ENCODE peak calls at places on chromosomes 13 and 19, in seven cellular contexts. One of them, this sample, is unnamed.

GRCh38 chr19:47681388-47681787 is 31.8 kb upstream of the EHD2 start:
- ATAC-seq in right cardiac atrium: no peak
- ATAC-seq in foreskin keratinocyte: no peak
- ATAC-seq in gastrocnemius medialis: no peak
- ATAC-seq in HCT116: peak
- ATAC-seq in left ventricle myocardium superior: peak
- ATAC-seq in gastroesophageal sphincter: no peak
- ATAC-seq in this sample: no peak

GRCh38 chr13:100381595-100382224 is 206.9 kb downstream of the GGACT start:
- ATAC-seq in right cardiac atrium: no peak
- ATAC-seq in foreskin keratinocyte: no peak
- ATAC-seq in gastrocnemius medialis: no peak
- ATAC-seq in HCT116: peak
- ATAC-seq in left ventricle myocardium superior: peak
- ATAC-seq in gastroesophageal sphincter: no peak
- ATAC-seq in this sample: no peak

GRCh38 chr13:112670118-112670517 is 19.7 kb upstream of the ATP11A start:
- ATAC-seq in right cardiac atrium: no peak
- ATAC-seq in foreskin keratinocyte: no peak
- ATAC-seq in gastrocnemius medialis: no peak
- ATAC-seq in HCT116: peak
- ATAC-seq in left ventricle myocardium superior: no peak
- ATAC-seq in gastroesophageal sphincter: no peak
- ATAC-seq in this sample: no peak

GRCh38 chr13:110444226-110444653 is 117.3 kb downstream of the RAB20 start:
- ATAC-seq in right cardiac atrium: peak
- ATAC-seq in foreskin keratinocyte: no peak
- ATAC-seq in gastrocnemius medialis: no peak
- ATAC-seq in HCT116: peak
- ATAC-seq in left ventricle myocardium superior: peak
- ATAC-seq in gastroesophageal sphincter: peak
- ATAC-seq in this sample: no peak

GRCh38 chr13:88887045-88887662 is 1216.0 kb downstream of the SLITRK5 start:
- ATAC-seq in right cardiac atrium: no peak
- ATAC-seq in foreskin keratinocyte: no peak
- ATAC-seq in gastrocnemius medialis: no peak
- ATAC-seq in HCT116: no peak
- ATAC-seq in left ventricle myocardium superior: no peak
- ATAC-seq in gastroesophageal sphincter: no peak
- ATAC-seq in this sample: no peak

GRCh38 chr13:24008679-24009078 is 111.4 kb upstream of the C1QTNF9B start:
- ATAC-seq in right cardiac atrium: no peak
- ATAC-seq in foreskin keratinocyte: no peak
- ATAC-seq in gastrocnemius medialis: no peak
- ATAC-seq in HCT116: no peak
- ATAC-seq in left ventricle myocardium superior: no peak
- ATAC-seq in gastroesophageal sphincter: no peak
- ATAC-seq in this sample: no peak

GRCh38 chr19:27794444-27795042 is 1418.4 kb downstream of the UQCRFS1 start:
- ATAC-seq in right cardiac atrium: peak
- ATAC-seq in foreskin keratinocyte: peak
- ATAC-seq in gastrocnemius medialis: no peak
- ATAC-seq in HCT116: no peak
- ATAC-seq in left ventricle myocardium superior: peak
- ATAC-seq in gastroesophageal sphincter: no peak
- ATAC-seq in this sample: no peak

GRCh38 chr13:104461049-104461448 is 1394.8 kb upstream of the SLC10A2 start:
- ATAC-seq in right cardiac atrium: no peak
- ATAC-seq in foreskin keratinocyte: no peak
- ATAC-seq in gastrocnemius medialis: no peak
- ATAC-seq in HCT116: no peak
- ATAC-seq in left ventricle myocardium superior: no peak
- ATAC-seq in gastroesophageal sphincter: no peak
- ATAC-seq in this sample: no peak

GRCh38 chr19:28288850-28289249 is 924.1 kb downstream of the UQCRFS1 start:
- ATAC-seq in right cardiac atrium: peak
- ATAC-seq in foreskin keratinocyte: no peak
- ATAC-seq in gastrocnemius medialis: no peak
- ATAC-seq in HCT116: no peak
- ATAC-seq in left ventricle myocardium superior: peak
- ATAC-seq in gastroesophageal sphincter: no peak
- ATAC-seq in this sample: no peak

GRCh38 chr13:97367016-97367415 is 67.0 kb upstream of the RAP2A start:
- ATAC-seq in right cardiac atrium: peak
- ATAC-seq in foreskin keratinocyte: no peak
- ATAC-seq in gastrocnemius medialis: peak
- ATAC-seq in HCT116: no peak
- ATAC-seq in left ventricle myocardium superior: peak
- ATAC-seq in gastroesophageal sphincter: peak
- ATAC-seq in this sample: no peak

GRCh38 chr19:10049626-10050025 is 36.3 kb downstream of the RDH8 start:
- ATAC-seq in right cardiac atrium: no peak
- ATAC-seq in foreskin keratinocyte: no peak
- ATAC-seq in gastrocnemius medialis: no peak
- ATAC-seq in HCT116: no peak
- ATAC-seq in left ventricle myocardium superior: no peak
- ATAC-seq in gastroesophageal sphincter: no peak
- ATAC-seq in this sample: no peak

GRCh38 chr13:49936943-49937273 is 768 bp upstream of the SPRYD7 start:
- ATAC-seq in right cardiac atrium: no peak
- ATAC-seq in foreskin keratinocyte: peak
- ATAC-seq in gastrocnemius medialis: peak
- ATAC-seq in HCT116: peak
- ATAC-seq in left ventricle myocardium superior: no peak
- ATAC-seq in gastroesophageal sphincter: no peak
- ATAC-seq in this sample: no peak

GRCh38 chr19:13396256-13397080 is 109.8 kb downstream of the CACNA1A start:
- ATAC-seq in right cardiac atrium: peak
- ATAC-seq in foreskin keratinocyte: no peak
- ATAC-seq in gastrocnemius medialis: no peak
- ATAC-seq in HCT116: peak
- ATAC-seq in left ventricle myocardium superior: peak
- ATAC-seq in gastroesophageal sphincter: peak
- ATAC-seq in this sample: no peak

GRCh38 chr19:48819366-48819816 is 8.6 kb upstream of the BCAT2 start:
- ATAC-seq in right cardiac atrium: peak
- ATAC-seq in foreskin keratinocyte: no peak
- ATAC-seq in gastrocnemius medialis: peak
- ATAC-seq in HCT116: peak
- ATAC-seq in left ventricle myocardium superior: peak
- ATAC-seq in gastroesophageal sphincter: peak
- ATAC-seq in this sample: no peak

GRCh38 chr13:111131610-111132009 is 16.5 kb downstream of the ARHGEF7 start:
- ATAC-seq in right cardiac atrium: no peak
- ATAC-seq in foreskin keratinocyte: no peak
- ATAC-seq in gastrocnemius medialis: no peak
- ATAC-seq in HCT116: no peak
- ATAC-seq in left ventricle myocardium superior: peak
- ATAC-seq in gastroesophageal sphincter: no peak
- ATAC-seq in this sample: no peak

GRCh38 chr19:42544146-42544545 is 15.9 kb upstream of the CEACAM1 start:
- ATAC-seq in right cardiac atrium: no peak
- ATAC-seq in foreskin keratinocyte: no peak
- ATAC-seq in gastrocnemius medialis: no peak
- ATAC-seq in HCT116: no peak
- ATAC-seq in left ventricle myocardium superior: no peak
- ATAC-seq in gastroesophageal sphincter: no peak
- ATAC-seq in this sample: no peak

GRCh38 chr19:20271215-20271926 is 104.4 kb downstream of the ZNF486 start:
- ATAC-seq in right cardiac atrium: no peak
- ATAC-seq in foreskin keratinocyte: no peak
- ATAC-seq in gastrocnemius medialis: no peak
- ATAC-seq in HCT116: no peak
- ATAC-seq in left ventricle myocardium superior: no peak
- ATAC-seq in gastroesophageal sphincter: no peak
- ATAC-seq in this sample: no peak

GRCh38 chr19:11894851-11895250 is 7.3 kb downstream of the ZNF69 start:
- ATAC-seq in right cardiac atrium: no peak
- ATAC-seq in foreskin keratinocyte: no peak
- ATAC-seq in gastrocnemius medialis: no peak
- ATAC-seq in HCT116: no peak
- ATAC-seq in left ventricle myocardium superior: no peak
- ATAC-seq in gastroesophageal sphincter: no peak
- ATAC-seq in this sample: no peak

GRCh38 chr19:45790942-45791341 is 1.7 kb downstream of the DMWD start:
- ATAC-seq in right cardiac atrium: no peak
- ATAC-seq in foreskin keratinocyte: no peak
- ATAC-seq in gastrocnemius medialis: no peak
- ATAC-seq in HCT116: no peak
- ATAC-seq in left ventricle myocardium superior: no peak
- ATAC-seq in gastroesophageal sphincter: no peak
- ATAC-seq in this sample: no peak

GRCh38 chr19:48543121-48543710 is 8.8 kb upstream of the SULT2B1 start:
- ATAC-seq in right cardiac atrium: peak
- ATAC-seq in foreskin keratinocyte: peak
- ATAC-seq in gastrocnemius medialis: peak
- ATAC-seq in HCT116: peak
- ATAC-seq in left ventricle myocardium superior: no peak
- ATAC-seq in gastroesophageal sphincter: no peak
- ATAC-seq in this sample: no peak

GRCh38 chr13:98345103-98345899 is 168.2 kb upstream of the RNF113B start:
- ATAC-seq in right cardiac atrium: no peak
- ATAC-seq in foreskin keratinocyte: no peak
- ATAC-seq in gastrocnemius medialis: no peak
- ATAC-seq in HCT116: peak
- ATAC-seq in left ventricle myocardium superior: no peak
- ATAC-seq in gastroesophageal sphincter: no peak
- ATAC-seq in this sample: no peak

GRCh38 chr13:110887242-110887954 is 27.5 kb downstream of the ANKRD10 start:
- ATAC-seq in right cardiac atrium: peak
- ATAC-seq in foreskin keratinocyte: peak
- ATAC-seq in gastrocnemius medialis: peak
- ATAC-seq in HCT116: peak
- ATAC-seq in left ventricle myocardium superior: peak
- ATAC-seq in gastroesophageal sphincter: no peak
- ATAC-seq in this sample: peak

GRCh38 chr19:42363614-42364346 is 26.3 kb downstream of the CNFN start:
- ATAC-seq in right cardiac atrium: no peak
- ATAC-seq in foreskin keratinocyte: no peak
- ATAC-seq in gastrocnemius medialis: no peak
- ATAC-seq in HCT116: no peak
- ATAC-seq in left ventricle myocardium superior: no peak
- ATAC-seq in gastroesophageal sphincter: no peak
- ATAC-seq in this sample: no peak

GRCh38 chr19:29268103-29268502 is 55.2 kb upstream of the UQCRFS1 start:
- ATAC-seq in right cardiac atrium: no peak
- ATAC-seq in foreskin keratinocyte: no peak
- ATAC-seq in gastrocnemius medialis: no peak
- ATAC-seq in HCT116: no peak
- ATAC-seq in left ventricle myocardium superior: no peak
- ATAC-seq in gastroesophageal sphincter: no peak
- ATAC-seq in this sample: no peak

GRCh38 chr19:38878575-38879399 is 712 bp upstream of the RINL start:
- ATAC-seq in right cardiac atrium: no peak
- ATAC-seq in foreskin keratinocyte: no peak
- ATAC-seq in gastrocnemius medialis: no peak
- ATAC-seq in HCT116: no peak
- ATAC-seq in left ventricle myocardium superior: no peak
- ATAC-seq in gastroesophageal sphincter: no peak
- ATAC-seq in this sample: no peak

GRCh38 chr19:46150606-46151005 is 2.6 kb downstream of the IGFL2 start:
- ATAC-seq in right cardiac atrium: no peak
- ATAC-seq in foreskin keratinocyte: no peak
- ATAC-seq in gastrocnemius medialis: no peak
- ATAC-seq in HCT116: no peak
- ATAC-seq in left ventricle myocardium superior: no peak
- ATAC-seq in gastroesophageal sphincter: no peak
- ATAC-seq in this sample: no peak

GRCh38 chr13:113959198-113959597 is 14.7 kb downstream of the C13orf46 start:
- ATAC-seq in right cardiac atrium: no peak
- ATAC-seq in foreskin keratinocyte: peak
- ATAC-seq in gastrocnemius medialis: no peak
- ATAC-seq in HCT116: no peak
- ATAC-seq in left ventricle myocardium superior: no peak
- ATAC-seq in gastroesophageal sphincter: no peak
- ATAC-seq in this sample: peak

GRCh38 chr19:22619371-22619770 is 14.8 kb upstream of the ZNF492 start:
- ATAC-seq in right cardiac atrium: peak
- ATAC-seq in foreskin keratinocyte: no peak
- ATAC-seq in gastrocnemius medialis: no peak
- ATAC-seq in HCT116: no peak
- ATAC-seq in left ventricle myocardium superior: peak
- ATAC-seq in gastroesophageal sphincter: no peak
- ATAC-seq in this sample: no peak

GRCh38 chr13:113856716-113857065 is 7.2 kb downstream of the GAS6 start:
- ATAC-seq in right cardiac atrium: peak
- ATAC-seq in foreskin keratinocyte: no peak
- ATAC-seq in gastrocnemius medialis: peak
- ATAC-seq in HCT116: no peak
- ATAC-seq in left ventricle myocardium superior: peak
- ATAC-seq in gastroesophageal sphincter: peak
- ATAC-seq in this sample: no peak

GRCh38 chr13:31625115-31625514 is 114.2 kb upstream of the RXFP2 start:
- ATAC-seq in right cardiac atrium: no peak
- ATAC-seq in foreskin keratinocyte: no peak
- ATAC-seq in gastrocnemius medialis: no peak
- ATAC-seq in HCT116: no peak
- ATAC-seq in left ventricle myocardium superior: no peak
- ATAC-seq in gastroesophageal sphincter: no peak
- ATAC-seq in this sample: no peak

GRCh38 chr19:57171551-57172081 is 4.3 kb upstream of the DUXA start:
- ATAC-seq in right cardiac atrium: peak
- ATAC-seq in foreskin keratinocyte: peak
- ATAC-seq in gastrocnemius medialis: no peak
- ATAC-seq in HCT116: no peak
- ATAC-seq in left ventricle myocardium superior: peak
- ATAC-seq in gastroesophageal sphincter: peak
- ATAC-seq in this sample: peak

GRCh38 chr13:20869540-20869939 is 33.0 kb downstream of the XPO4 start:
- ATAC-seq in right cardiac atrium: no peak
- ATAC-seq in foreskin keratinocyte: no peak
- ATAC-seq in gastrocnemius medialis: peak
- ATAC-seq in HCT116: no peak
- ATAC-seq in left ventricle myocardium superior: peak
- ATAC-seq in gastroesophageal sphincter: no peak
- ATAC-seq in this sample: no peak

GRCh38 chr13:28012383-28012782 is 23.9 kb upstream of the URAD start:
- ATAC-seq in right cardiac atrium: no peak
- ATAC-seq in foreskin keratinocyte: peak
- ATAC-seq in gastrocnemius medialis: no peak
- ATAC-seq in HCT116: no peak
- ATAC-seq in left ventricle myocardium superior: no peak
- ATAC-seq in gastroesophageal sphincter: no peak
- ATAC-seq in this sample: no peak

GRCh38 chr13:65966991-65967451 is 1263.1 kb downstream of the PCDH9 start:
- ATAC-seq in right cardiac atrium: no peak
- ATAC-seq in foreskin keratinocyte: peak
- ATAC-seq in gastrocnemius medialis: no peak
- ATAC-seq in HCT116: peak
- ATAC-seq in left ventricle myocardium superior: no peak
- ATAC-seq in gastroesophageal sphincter: no peak
- ATAC-seq in this sample: no peak